ENCODE peak calls at places on chromosomes 13 and 19, in seven cellular contexts. K, S, R, T, A, N and I are unnamed samples.

GRCh38 chr13:110304256-110304655 is 2.7 kb downstream of the COL4A1 start:
- DNase-seq in R (peak; percentile 20), K (no peak), T (no peak), A (no peak), S (no peak), N (no peak), I (no peak)

GRCh38 chr19:311813-312261 is 20.6 kb upstream of the PLPP2 start:
- DNase-seq in T (no peak), A (no peak), K (no peak), R (no peak), S (no peak), N (no peak), I (peak; percentile 60)

GRCh38 chr13:41960195-41960699 is 662 bp downstream of the VWA8 start:
- DNase-seq in S (peak; percentile 37), N (no peak), K (peak; percentile 73), T (no peak), A (no peak), R (no peak), I (no peak)

GRCh38 chr19:52923782-52924593 is 760 bp upstream of the ZNF888 start:
- DNase-seq in S (peak; percentile 6), R (peak; percentile 69), A (no peak), N (peak; percentile 84), T (no peak), K (peak; percentile 65), I (peak; percentile 63)

GRCh38 chr13:88068316-88068715 is 397.1 kb downstream of the SLITRK5 start:
- DNase-seq in S (no peak), K (no peak), T (no peak), N (no peak), A (peak; percentile 3), R (no peak), I (no peak)

GRCh38 chr19:22595918-22596341 is 38.2 kb upstream of the ZNF492 start:
- DNase-seq in T (no peak), A (no peak), R (peak; percentile 63), S (no peak), K (no peak), N (peak; percentile 85), I (peak; percentile 81)

GRCh38 chr13:23609414-23610186 is 39.4 kb downstream of the TNFRSF19 start:
- DNase-seq in S (peak; percentile 67), T (no peak), R (no peak), N (no peak), A (peak; percentile 29), K (no peak), I (peak; percentile 47)

GRCh38 chr13:20191902-20192469 is 752 bp downstream of the GJB2 start:
- DNase-seq in T (peak; percentile 16), S (no peak), R (no peak), K (peak; percentile 81), N (no peak), A (no peak), I (no peak)

GRCh38 chr13:95896302-95896701 is 156.9 kb downstream of the UGGT2 start:
- DNase-seq in N (no peak), A (no peak), S (peak; percentile 64), T (no peak), R (no peak), K (no peak), I (no peak)

GRCh38 chr19:16869331-16869972 is 19.3 kb upstream of the F2RL3 start:
- DNase-seq in N (no peak), K (no peak), S (no peak), A (no peak), R (no peak), T (no peak), I (no peak)

GRCh38 chr19:14409157-14410053 is 9.7 kb downstream of the DDX39A start:
- DNase-seq in N (no peak), T (no peak), K (no peak), S (no peak), R (no peak), A (no peak), I (no peak)

GRCh38 chr13:44575741-44576395 is at the start of gene TSC22D1:
- DNase-seq in T (peak; percentile 23), S (peak; percentile 62), N (peak; percentile 62), A (no peak), R (peak; percentile 51), K (peak; percentile 81), I (peak; percentile 73)

GRCh38 chr13:112781881-112782361 is 92.1 kb downstream of the ATP11A start:
- DNase-seq in N (no peak), R (peak; percentile 72), T (no peak), S (peak; percentile 68), A (no peak), K (no peak), I (no peak)
- H3K27ac ChIP-seq in N (no peak overlapping the region), R (peak overlapping the region; percentile 50), T (no peak overlapping the region), S (no peak overlapping the region), A (no peak overlapping the region), K (no peak overlapping the region), I (no peak overlapping the region)

GRCh38 chr19:40804783-40805242 is 5.8 kb downstream of the EGLN2 start:
- DNase-seq in K (no peak), A (no peak), R (no peak), T (no peak), N (no peak), S (no peak), I (no peak)

GRCh38 chr19:40803170-40803856 is 4.3 kb downstream of the EGLN2 start:
- DNase-seq in R (no peak), A (no peak), S (no peak), T (no peak), N (no peak), K (no peak), I (no peak)

GRCh38 chr19:40802300-40803169 is 3.5 kb downstream of the EGLN2 start:
- DNase-seq in N (no peak), T (no peak), K (no peak), S (no peak), A (no peak), R (peak; percentile 82), I (peak; percentile 71)

GRCh38 chr19:40805258-40805868 is 6.4 kb downstream of the EGLN2 start:
- DNase-seq in K (no peak), S (no peak), T (no peak), R (no peak), N (no peak), A (no peak), I (no peak)

DNA sequence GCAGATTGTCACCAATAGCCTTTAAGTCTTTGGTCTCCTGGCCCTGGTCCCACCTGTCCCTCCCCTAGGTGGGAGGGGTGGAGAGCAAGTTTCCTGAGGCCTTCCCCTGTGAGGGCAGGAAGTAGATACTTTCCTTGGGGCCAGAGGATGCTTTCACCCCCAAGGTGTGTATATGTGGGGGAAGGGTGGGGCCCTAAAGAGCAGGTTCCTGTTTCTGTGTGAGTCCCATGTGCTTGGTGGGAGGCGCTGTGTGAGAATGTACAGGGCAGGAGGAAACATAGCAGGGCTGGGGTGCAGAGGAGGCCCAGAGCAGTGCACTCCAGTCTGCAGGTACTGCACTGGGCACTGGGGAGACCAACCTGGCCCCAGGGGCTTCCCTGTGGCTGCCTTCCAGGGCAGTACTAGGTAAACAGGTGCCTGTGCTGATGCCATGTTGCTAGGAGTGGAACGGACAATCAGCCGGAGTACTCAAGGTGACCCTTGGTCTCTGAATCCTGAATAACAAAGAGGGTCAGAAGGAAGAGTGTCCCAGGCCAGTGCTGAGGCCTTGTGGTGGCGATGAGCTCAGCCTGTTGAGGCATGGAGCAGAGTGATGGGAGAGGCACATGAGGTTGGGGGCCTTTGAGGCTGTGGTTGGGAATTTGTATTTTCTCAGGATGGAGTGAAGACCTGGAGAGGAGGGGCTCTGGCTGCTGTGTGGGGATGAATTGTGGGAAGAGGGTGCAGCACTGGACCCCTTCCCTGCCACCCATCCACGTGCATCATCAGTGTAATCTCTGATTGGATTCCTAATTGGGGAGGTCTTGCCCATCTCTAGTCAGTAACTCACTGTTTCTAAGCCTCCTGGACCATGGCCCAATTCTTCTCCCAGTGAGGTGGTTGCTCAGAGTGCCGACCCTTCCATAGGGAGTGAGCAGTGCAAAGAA is 5.1 kb downstream of the EGLN2 start:
- DNase-seq in T (no peak), N (no peak), K (peak; percentile 66), A (no peak), R (peak; percentile 70), S (no peak), I (no peak)
- H3K27ac ChIP-seq in T (peak overlapping the region; percentile 14), N (no peak overlapping the region), K (no peak overlapping the region), A (peak overlapping the region; percentile 11), R (peak overlapping the region; percentile 96), S (no peak overlapping the region), I (peak overlapping the region; percentile 97)

GRCh38 chr13:99907627-99908026 is 63.9 kb downstream of the ZIC5 start:
- DNase-seq in T (no peak), A (no peak), K (no peak), N (no peak), R (no peak), S (no peak), I (no peak)
- H3K27ac ChIP-seq in T (no peak overlapping the region), A (no peak overlapping the region), K (no peak overlapping the region), N (no peak overlapping the region), R (no peak overlapping the region), S (no peak overlapping the region), I (no peak overlapping the region)

DNA sequence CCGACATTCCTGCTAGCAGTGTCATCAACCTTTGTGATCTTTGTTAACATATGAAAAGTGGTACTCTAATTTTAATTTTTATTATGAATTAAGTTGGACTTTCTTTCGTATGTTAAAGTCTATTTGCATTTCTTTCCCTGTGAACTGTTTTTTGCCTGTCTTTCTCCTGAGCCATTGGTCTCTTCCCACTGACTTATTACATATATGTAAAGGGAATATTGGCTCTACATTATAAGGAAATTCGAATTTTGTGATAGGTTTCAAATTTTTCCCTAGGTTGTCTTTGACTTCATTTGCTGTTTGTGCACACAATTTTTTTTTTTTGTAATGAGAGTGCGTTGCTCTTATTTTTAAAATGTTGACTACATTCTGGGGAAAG is 442 bp upstream of the CDC16 start:
- DNase-seq in K (no peak), S (no peak), N (no peak), T (no peak), A (no peak), R (no peak), I (no peak)
- H3K27ac ChIP-seq in K (no peak overlapping the region), S (no peak overlapping the region), N (no peak overlapping the region), T (peak overlapping the region; percentile 97), A (peak overlapping the region; percentile 47), R (peak overlapping the region; percentile 79), I (peak overlapping the region; percentile 88)

GRCh38 chr19:19179548-19180441 is 9.7 kb upstream of the MEF2B start:
- DNase-seq in K (no peak), R (no peak), A (no peak), N (no peak), T (no peak), S (no peak), I (no peak)
- H3K27ac ChIP-seq in K (no peak overlapping the region), R (no peak overlapping the region), A (no peak overlapping the region), N (no peak overlapping the region), T (no peak overlapping the region), S (no peak overlapping the region), I (no peak overlapping the region)

GRCh38 chr13:40470665-40471064 is 195.8 kb downstream of the FOXO1 start:
- DNase-seq in T (no peak), R (no peak), S (no peak), N (no peak), K (no peak), A (no peak), I (peak; percentile 84)
- H3K27ac ChIP-seq in T (no peak overlapping the region), R (peak overlapping the region; percentile 39), S (no peak overlapping the region), N (peak overlapping the region; percentile 70), K (no peak overlapping the region), A (no peak overlapping the region), I (peak overlapping the region; percentile 87)

GRCh38 chr13:39048806-39049205 is 10.6 kb downstream of the NHLRC3 start:
- DNase-seq in N (no peak), S (no peak), K (no peak), R (no peak), A (no peak), T (no peak), I (no peak)
- H3K27ac ChIP-seq in N (no peak overlapping the region), S (no peak overlapping the region), K (no peak overlapping the region), R (no peak overlapping the region), A (no peak overlapping the region), T (no peak overlapping the region), I (no peak overlapping the region)